ENCODE peak calls at places on chromosomes 4 and X, in eight cellular contexts. C is effector memory CD8-positive, alpha-beta T cell; T is substantia nigra; D is stimulated activated CD8-positive, alpha-beta memory T cell treated with anti-CD3 and anti-CD28 coated beads, Interleukin-4, amount 100 ng/mL, for 48 hours; Q is body of pancreas; E is iris pigment epithelial cell; A is Right ventricle myocardium superior; V is GM03348. F is an unnamed sample.

GRCh38 chr4:48078862-48079655 is 55.0 kb downstream of the TXK start:
- DNase-seq in C (no peak), T (no peak), D (no peak), Q (peak), E (peak), A (no peak), V (no peak), F (no peak)

GRCh38 chrX:39755152-39756032 is 342.4 kb downstream of the BCOR start:
- DNase-seq in C (no peak), T (no peak), D (no peak), Q (peak), E (peak), A (peak), V (peak), F (no peak)

GRCh38 chrX:135275973-135276372 is 24.1 kb downstream of the ETDA start:
- DNase-seq in C (no peak), T (no peak), D (no peak), Q (no peak), E (no peak), A (no peak), V (no peak), F (no peak)

GRCh38 chr4:28774344-28774743 is 1913.7 kb downstream of the STIM2 start:
- DNase-seq in C (no peak), T (no peak), D (no peak), Q (no peak), E (no peak), A (no peak), V (no peak), F (no peak)

GRCh38 chr4:70855464-70855863 is 15.8 kb upstream of the GRSF1 start:
- DNase-seq in C (no peak), T (no peak), D (no peak), Q (no peak), E (peak), A (no peak), V (no peak), F (no peak)

GRCh38 chr4:87150498-87151261 is 69.7 kb downstream of the KLHL8 start:
- DNase-seq in C (peak), T (no peak), D (peak), Q (peak), E (peak), A (no peak), V (peak), F (no peak)

GRCh38 chr4:15781427-15782095 is 3.4 kb downstream of the CD38 start:
- DNase-seq in C (no peak), T (no peak), D (no peak), Q (no peak), E (peak), A (no peak), V (no peak), F (no peak)

GRCh38 chr4:58566260-58566659 is 1456.1 kb upstream of the IGFBP7 start:
- DNase-seq in C (no peak), T (no peak), D (no peak), Q (no peak), E (no peak), A (no peak), V (no peak), F (no peak)

GRCh38 chr4:183422962-183423653 is 21.3 kb upstream of the CDKN2AIP start:
- DNase-seq in C (no peak), T (no peak), D (no peak), Q (no peak), E (peak), A (no peak), V (peak), F (no peak)

GRCh38 chrX:119325456-119325855 is 73.7 kb upstream of the SLC25A43 start:
- DNase-seq in C (no peak), T (no peak), D (no peak), Q (no peak), E (peak), A (no peak), V (peak), F (no peak)

GRCh38 chrX:110006826-110007375 is 4.0 kb downstream of the TMEM164 start:
- DNase-seq in C (no peak), T (no peak), D (no peak), Q (peak), E (peak), A (no peak), V (no peak), F (no peak)

GRCh38 chr4:122045533-122045932 is 93.7 kb upstream of the TRPC3 start:
- DNase-seq in C (no peak), T (no peak), D (no peak), Q (peak), E (peak), A (no peak), V (peak), F (no peak)

GRCh38 chr4:184534511-184535391 is 60.4 kb upstream of the IRF2 start:
- DNase-seq in C (no peak), T (no peak), D (no peak), Q (no peak), E (peak), A (no peak), V (peak), F (no peak)

GRCh38 chrX:146863566-146863965 is 49.0 kb upstream of the CXorf51A start:
- DNase-seq in C (no peak), T (no peak), D (no peak), Q (no peak), E (no peak), A (no peak), V (no peak), F (no peak)

GRCh38 chrX:13050151-13050550 is 5.7 kb upstream of the FAM9C start:
- DNase-seq in C (no peak), T (no peak), D (peak), Q (no peak), E (no peak), A (no peak), V (no peak), F (no peak)

GRCh38 chrX:120726294-120726693 is 96.4 kb upstream of the C1GALT1C1 start:
- DNase-seq in C (no peak), T (no peak), D (no peak), Q (no peak), E (no peak), A (no peak), V (no peak), F (no peak)

GRCh38 chr4:152959080-152959479 is 23.0 kb downstream of the FHDC1 start:
- DNase-seq in C (no peak), T (no peak), D (no peak), Q (no peak), E (no peak), A (no peak), V (no peak), F (no peak)

GRCh38 chr4:101205878-101206277 is 141.4 kb downstream of the PPP3CA start:
- DNase-seq in C (peak), T (no peak), D (peak), Q (no peak), E (peak), A (no peak), V (peak), F (no peak)

GRCh38 chr4:107018336-107018735 is 17.8 kb downstream of the DKK2 start:
- DNase-seq in C (no peak), T (no peak), D (no peak), Q (no peak), E (peak), A (no peak), V (no peak), F (no peak)

GRCh38 chrX:11759172-11759460 is 1.1 kb downstream of the MSL3 start:
- DNase-seq in C (peak), T (no peak), D (no peak), Q (no peak), E (peak), A (no peak), V (no peak), F (no peak)

GRCh38 chr4:173917255-173917960 is 366.1 kb downstream of the FBXO8 start:
- DNase-seq in C (no peak), T (no peak), D (no peak), Q (no peak), E (peak), A (no peak), V (peak), F (no peak)

GRCh38 chr4:97013309-97014106 is 1129.8 kb downstream of the STPG2 start:
- DNase-seq in C (no peak), T (no peak), D (no peak), Q (no peak), E (no peak), A (no peak), V (no peak), F (no peak)

GRCh38 chrX:111652719-111653118 is 28.3 kb upstream of the ALG13 start:
- DNase-seq in C (no peak), T (no peak), D (no peak), Q (no peak), E (no peak), A (no peak), V (no peak), F (no peak)

GRCh38 chr4:165326831-165327210 is 648 bp upstream of the MSMO1 start:
- DNase-seq in C (peak), T (peak), D (peak), Q (peak), E (peak), A (no peak), V (peak), F (no peak)

GRCh38 chr4:143773998-143774898 is 73.8 kb upstream of the FREM3 start:
- DNase-seq in C (no peak), T (no peak), D (peak), Q (peak), E (peak), A (no peak), V (peak), F (peak)

GRCh38 chrX:1086444-1087409 is 125.7 kb downstream of the CRLF2 start:
- DNase-seq in C (no peak), T (no peak), D (no peak), Q (no peak), E (peak), A (no peak), V (no peak), F (no peak)

GRCh38 chr4:67571975-67572374 is 13.4 kb downstream of the STAP1 start:
- DNase-seq in C (no peak), T (no peak), D (no peak), Q (no peak), E (no peak), A (no peak), V (no peak), F (no peak)

GRCh38 chr4:64158648-64159326 is 250.5 kb downstream of the TECRL start:
- DNase-seq in C (no peak), T (no peak), D (peak), Q (peak), E (peak), A (no peak), V (peak), F (peak)

GRCh38 chr4:186915816-186916215 is 192.2 kb upstream of the FAT1 start:
- DNase-seq in C (no peak), T (no peak), D (no peak), Q (no peak), E (peak), A (no peak), V (no peak), F (no peak)

GRCh38 chrX:19864736-19865135 is 22.7 kb downstream of the SH3KBP1 start:
- DNase-seq in C (no peak), T (no peak), D (no peak), Q (no peak), E (no peak), A (peak), V (no peak), F (no peak)

GRCh38 chrX:48003367-48003757 is 427 bp downstream of the ZNF182 start:
- DNase-seq in C (no peak), T (no peak), D (peak), Q (peak), E (no peak), A (no peak), V (no peak), F (peak)

GRCh38 chrX:149630681-149631292 is 805 bp downstream of the TMEM185A start:
- DNase-seq in C (no peak), T (no peak), D (no peak), Q (peak), E (peak), A (no peak), V (peak), F (peak)

GRCh38 chr4:52861879-52862604 is at the start of gene RASL11B:
- DNase-seq in C (peak), T (peak), D (peak), Q (peak), E (peak), A (peak), V (peak), F (peak)

GRCh38 chr4:98615991-98616390 is 42.4 kb downstream of the TSPAN5 start:
- DNase-seq in C (no peak), T (no peak), D (no peak), Q (no peak), E (no peak), A (no peak), V (no peak), F (no peak)

GRCh38 chr4:69054578-69055200 is 41.6 kb upstream of the UGT2B7 start:
- DNase-seq in C (no peak), T (no peak), D (no peak), Q (peak), E (peak), A (no peak), V (peak), F (no peak)

GRCh38 chrX:17024896-17025295 is 78.4 kb downstream of the REPS2 start:
- DNase-seq in C (no peak), T (peak), D (no peak), Q (peak), E (no peak), A (no peak), V (no peak), F (no peak)

GRCh38 chr4:40330536-40330935 is 4.6 kb upstream of the CHRNA9 start:
- DNase-seq in C (no peak), T (no peak), D (peak), Q (no peak), E (no peak), A (no peak), V (no peak), F (no peak)

GRCh38 chrX:149274516-149275105 is 230.5 kb downstream of the IDS start:
- DNase-seq in C (no peak), T (no peak), D (no peak), Q (no peak), E (peak), A (no peak), V (no peak), F (no peak)